ENCODE peak calls at places on chromosome 12, in eight cellular contexts. G, C, K, P, A, B, L and R are unnamed samples.

GRCh38 chr12:1502441-1502785 is 92.0 kb downstream of the FBXL14 start:
- DNase-seq in G (no peak), C (no peak), K (no peak), P (no peak), A (peak; percentile 12), B (no peak), L (no peak), R (no peak)

GRCh38 chr12:79926951-79927350 is 7.9 kb downstream of the PPP1R12A start:
- DNase-seq in G (no peak), C (no peak), K (no peak), P (no peak), A (no peak), B (no peak), L (no peak), R (no peak)

GRCh38 chr12:124927325-124928094 is 13.1 kb upstream of the UBC start:
- DNase-seq in G (peak; percentile 91), C (peak; percentile 84), K (peak; percentile 74), P (no peak), A (no peak), B (peak; percentile 87), L (no peak), R (no peak)

GRCh38 chr12:39294712-39295111 is 148.2 kb downstream of the KIF21A start:
- DNase-seq in G (peak; percentile 12), C (no peak), K (no peak), P (no peak), A (no peak), B (no peak), L (no peak), R (no peak)

GRCh38 chr12:175759-176158 is 38.2 kb downstream of the SLC6A12 start:
- DNase-seq in G (no peak), C (no peak), K (no peak), P (no peak), A (no peak), B (no peak), L (no peak), R (no peak)

GRCh38 chr12:4786795-4787194 is 66.6 kb downstream of the GALNT8 start:
- DNase-seq in G (no peak), C (no peak), K (no peak), P (no peak), A (no peak), B (no peak), L (no peak), R (no peak)

GRCh38 chr12:88579572-88579940 is 715 bp downstream of the KITLG start:
- DNase-seq in G (peak; percentile 27), C (no peak), K (peak; percentile 66), P (no peak), A (peak; percentile 49), B (no peak), L (no peak), R (no peak)

GRCh38 chr12:16950041-16950677 is 344.2 kb upstream of the LMO3 start:
- DNase-seq in G (no peak), C (no peak), K (no peak), P (no peak), A (no peak), B (no peak), L (no peak), R (no peak)

GRCh38 chr12:131133994-131134393 is 180.3 kb downstream of the ADGRD1 start:
- DNase-seq in G (no peak), C (no peak), K (no peak), P (no peak), A (no peak), B (no peak), L (no peak), R (no peak)

GRCh38 chr12:2691340-2692111 is 103.2 kb upstream of the FKBP4 start:
- DNase-seq in G (no peak), C (peak; percentile 4), K (no peak), P (peak; percentile 0), A (peak; percentile 33), B (peak; percentile 81), L (no peak), R (no peak)

GRCh38 chr12:105916698-105917059 is 222.1 kb downstream of the NUAK1 start:
- DNase-seq in G (no peak), C (no peak), K (no peak), P (no peak), A (no peak), B (no peak), L (no peak), R (no peak)

GRCh38 chr12:49636979-49637378 is 13.6 kb downstream of the PRPF40B start:
- DNase-seq in G (peak; percentile 88), C (peak; percentile 22), K (peak; percentile 49), P (peak; percentile 56), A (no peak), B (peak; percentile 81), L (no peak), R (peak; percentile 15)

GRCh38 chr12:46269429-46270241 is 792 bp upstream of the SLC38A1 start:
- DNase-seq in G (peak; percentile 7), C (no peak), K (no peak), P (no peak), A (no peak), B (peak; percentile 90), L (no peak), R (no peak)

GRCh38 chr12:27751386-27752047 is 28.5 kb upstream of the KLHL42 start:
- DNase-seq in G (no peak), C (peak; percentile 77), K (no peak), P (no peak), A (peak; percentile 16), B (no peak), L (no peak), R (peak; percentile 44)